ENCODE peak calls at places on chromosomes 5 and 9, in five cellular contexts. C is ovary, A is GM20000, Q is OCI-LY7, Y is fibroblast of lung. K is an unnamed sample.
A peak's percentile ranks its signal among the peaks of the same experiment; 100 is the strongest.

GRCh38 chr5:2254880-2255750 is 372.4 kb upstream of the IRX4 start:
- DNase-seq in C (no peak), A (no peak), Q (no peak), Y (no peak), K (no peak)

GRCh38 chr9:81609782-81610738 is 79.3 kb downstream of the TLE1 start:
- DNase-seq in C (no peak), A (no peak), Q (no peak), Y (no peak), K (no peak)

GRCh38 chr5:56211298-56211865 is 21.7 kb downstream of the ANKRD55 start:
- DNase-seq in C (no peak), A (no peak), Q (no peak), Y (peak; percentile 97), K (no peak)

GRCh38 chr9:121929893-121930875 is 162.9 kb downstream of the TTLL11 start:
- DNase-seq in C (no peak), A (no peak), Q (no peak), Y (no peak), K (no peak)

GRCh38 chr5:43602818-43603534 is at the start of gene NNT:
- DNase-seq in C (peak; percentile 75), A (peak; percentile 88), Q (peak; percentile 84), Y (peak; percentile 51), K (peak; percentile 87)

GRCh38 chr5:8641796-8642505 is 773.0 kb downstream of the MTRR start:
- DNase-seq in C (no peak), A (no peak), Q (no peak), Y (no peak), K (no peak)

GRCh38 chr9:21728781-21729180 is 73.7 kb upstream of the MTAP start:
- DNase-seq in C (no peak), A (no peak), Q (no peak), Y (no peak), K (no peak)

GRCh38 chr5:173326501-173326960 is 1.7 kb downstream of the STC2 start:
- DNase-seq in C (no peak), A (no peak), Q (no peak), Y (peak; percentile 90), K (no peak)

GRCh38 chr9:23563497-23563896 is 262.5 kb downstream of the ELAVL2 start:
- DNase-seq in C (no peak), A (no peak), Q (no peak), Y (no peak), K (no peak)

GRCh38 chr5:178180141-178180863 is 6.9 kb downstream of the GMCL2 start:
- DNase-seq in C (no peak), A (no peak), Q (no peak), Y (no peak), K (no peak)

GRCh38 chr5:158384535-158385421 is 525.8 kb upstream of the CLINT1 start:
- DNase-seq in C (no peak), A (no peak), Q (no peak), Y (peak; percentile 97), K (no peak)

GRCh38 chr9:36862206-36863145 is 171.6 kb downstream of the PAX5 start:
- DNase-seq in C (no peak), A (no peak), Q (no peak), Y (peak; percentile 36), K (no peak)

GRCh38 chr9:5326893-5327548 is 12.7 kb downstream of the RLN1 start:
- DNase-seq in C (no peak), A (no peak), Q (no peak), Y (peak; percentile 35), K (no peak)

GRCh38 chr5:107289030-107289714 is 381.6 kb downstream of the EFNA5 start:
- DNase-seq in C (no peak), A (peak; percentile 50), Q (no peak), Y (no peak), K (peak; percentile 51)

GRCh38 chr5:86909461-86909881 is 291.7 kb downstream of the COX7C start:
- DNase-seq in C (no peak), A (no peak), Q (no peak), Y (peak; percentile 45), K (no peak)

GRCh38 chr5:73093943-73094342 is 26.4 kb upstream of the TMEM171 start:
- DNase-seq in C (no peak), A (no peak), Q (no peak), Y (peak; percentile 53), K (no peak)

GRCh38 chr5:170809551-170809950 is 26.0 kb downstream of the GABRP start:
- DNase-seq in C (no peak), A (peak; percentile 39), Q (no peak), Y (peak; percentile 72), K (no peak)

GRCh38 chr5:37153661-37154060 is 95.5 kb downstream of the CPLANE1 start:
- DNase-seq in C (no peak), A (no peak), Q (no peak), Y (no peak), K (no peak)

GRCh38 chr9:91078041-91078441 is 276.4 kb downstream of the SYK start:
- DNase-seq in C (no peak), A (no peak), Q (no peak), Y (no peak), K (no peak)

GRCh38 chr9:137230720-137231207 is at the start of gene SLC34A3:
- DNase-seq in C (no peak), A (no peak), Q (no peak), Y (no peak), K (no peak)

GRCh38 chr5:172897691-172898512 is 61.3 kb upstream of the RPL26L1 start:
- DNase-seq in C (no peak), A (no peak), Q (no peak), Y (peak; percentile 82), K (no peak)

GRCh38 chr5:139903805-139904565 is 108.4 kb downstream of the PSD2 start:
- DNase-seq in C (peak; percentile 68), A (peak; percentile 66), Q (no peak), Y (no peak), K (peak; percentile 78)

GRCh38 chr9:136700959-136701664 is 11.3 kb upstream of the DIPK1B start:
- DNase-seq in C (no peak), A (peak; percentile 79), Q (no peak), Y (no peak), K (peak; percentile 85)

GRCh38 chr9:125747053-125747764 is at the start of gene PBX3:
- DNase-seq in C (peak; percentile 63), A (peak; percentile 88), Q (peak; percentile 73), Y (peak; percentile 41), K (peak; percentile 78)

GRCh38 chr9:16257604-16258003 is 612.9 kb downstream of the BNC2 start:
- DNase-seq in C (no peak), A (no peak), Q (no peak), Y (no peak), K (no peak)

GRCh38 chr9:17578911-17579793 is at the start of gene SH3GL2:
- DNase-seq in C (peak; percentile 10), A (peak; percentile 34), Q (no peak), Y (peak; percentile 38), K (peak; percentile 24)

GRCh38 chr5:29005386-29005785 is 1967.0 kb upstream of the CDH9 start:
- DNase-seq in C (no peak), A (no peak), Q (no peak), Y (no peak), K (no peak)

GRCh38 chr5:29002481-29002880 is 1964.1 kb upstream of the CDH9 start:
- DNase-seq in C (no peak), A (no peak), Q (no peak), Y (no peak), K (no peak)

DNA sequence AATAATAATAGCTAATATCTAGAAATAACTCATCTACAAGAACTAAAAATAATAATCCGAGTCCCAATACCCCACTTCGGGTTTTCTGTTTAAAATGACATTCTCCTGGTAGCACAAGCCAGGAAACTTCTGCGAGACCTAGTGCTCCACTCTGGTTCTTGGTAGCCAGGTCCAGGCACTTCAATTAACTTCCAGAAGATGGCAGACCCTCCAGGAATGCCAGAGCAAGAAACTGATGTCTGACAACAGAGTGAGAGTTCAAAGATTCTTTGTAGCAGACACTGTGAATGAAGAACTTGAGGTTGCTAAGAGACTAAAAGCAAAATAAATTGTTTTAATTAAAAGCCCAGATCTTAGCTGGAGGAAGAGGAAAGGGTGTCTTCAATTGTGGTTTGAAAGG is 1963.3 kb upstream of the CDH9 start:
- DNase-seq in C (no peak), A (no peak), Q (no peak), Y (no peak), K (no peak)
- TF ChIP-seq CTCF in C (no peak), A (no peak), Q (no peak), Y (no peak), K (no peak)

GRCh38 chr5:127978738-127979300 is 104.7 kb upstream of the SLC12A2 start:
- DNase-seq in C (no peak), A (no peak), Q (no peak), Y (no peak), K (no peak)

GRCh38 chr5:127979475-127979874 is 104.1 kb upstream of the SLC12A2 start:
- DNase-seq in C (no peak), A (no peak), Q (no peak), Y (no peak), K (no peak)

GRCh38 chr5:127976991-127977717 is 106.4 kb upstream of the SLC12A2 start:
- DNase-seq in C (no peak), A (no peak), Q (no peak), Y (no peak), K (no peak)

GRCh38 chr5:127976525-127976924 is 107.0 kb upstream of the SLC12A2 start:
- DNase-seq in C (no peak), A (no peak), Q (no peak), Y (no peak), K (no peak)

DNA sequence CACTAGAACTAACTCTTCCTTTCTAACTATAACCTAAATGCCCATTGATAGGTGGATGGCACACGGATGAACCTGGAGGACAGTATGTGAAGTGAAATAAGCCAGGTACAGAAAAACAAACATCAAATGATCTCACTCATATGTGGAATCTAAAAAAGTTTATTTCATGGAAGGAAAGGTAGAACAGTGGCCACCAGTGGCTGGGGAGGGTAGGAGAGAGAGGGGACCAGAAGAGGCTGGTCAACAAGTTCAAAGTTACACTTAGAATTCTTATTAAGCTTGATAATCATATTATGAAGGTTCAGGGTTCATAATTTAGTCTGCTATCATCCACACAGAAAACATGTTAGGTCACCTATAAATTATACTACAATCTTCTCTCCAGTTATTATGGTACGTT is 107.6 kb upstream of the SLC12A2 start:
- DNase-seq in C (no peak), A (no peak), Q (no peak), Y (no peak), K (no peak)
- TF ChIP-seq CTCF in C (no peak), A (no peak), Q (peak; percentile 40), Y (no peak), K (no peak)

DNA sequence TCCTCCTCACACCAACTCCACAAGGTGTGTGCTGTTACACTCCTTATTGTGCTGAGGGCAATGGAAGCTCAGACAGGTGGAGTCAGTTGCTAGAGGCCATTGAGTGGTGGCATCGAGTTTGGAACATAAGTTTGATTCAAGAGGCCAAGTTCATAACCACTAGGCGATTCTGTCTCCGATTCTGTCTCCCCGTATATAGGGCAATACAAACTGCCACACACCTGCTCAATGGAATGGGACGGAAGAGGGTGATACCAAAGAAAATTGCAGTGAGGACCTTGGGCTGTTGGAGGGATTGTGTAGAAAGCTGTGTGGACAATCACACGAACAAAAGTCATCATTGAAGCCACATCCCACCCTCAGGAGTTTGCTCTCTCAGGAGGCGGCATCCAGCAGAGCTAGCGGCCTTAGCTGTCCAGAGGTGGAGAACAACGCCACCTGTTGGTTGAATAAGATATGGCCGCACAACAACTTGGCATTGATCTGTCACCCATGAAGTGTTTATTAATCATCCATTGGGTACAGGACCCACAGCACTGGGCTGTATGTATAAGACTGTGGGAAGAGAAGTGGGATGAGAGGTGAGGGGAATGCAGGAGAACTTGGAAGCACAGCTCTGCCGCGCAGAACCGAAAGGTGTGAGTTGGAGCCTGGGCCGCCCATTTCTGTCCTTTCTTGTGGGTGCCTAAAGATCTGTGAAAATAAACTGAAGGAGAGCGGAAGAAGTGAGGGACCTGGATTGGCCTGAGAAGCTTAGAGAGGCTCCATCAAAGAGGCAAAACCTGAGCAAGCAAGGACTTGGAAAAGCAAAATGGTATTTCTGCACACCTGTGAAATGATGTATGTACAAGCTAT is 16.1 kb upstream of the NEUROG1 start:
- DNase-seq in C (peak; percentile 19), A (peak; percentile 76), Q (peak; percentile 58), Y (peak; percentile 79), K (peak; percentile 76)
- TF ChIP-seq CTCF in C (no peak), A (peak; percentile 59), Q (peak; percentile 91), Y (peak; percentile 88), K (peak; percentile 69)

GRCh38 chr9:78213696-78214095 is 22.2 kb upstream of the CEP78 start:
- DNase-seq in C (no peak), A (no peak), Q (peak; percentile 57), Y (peak; percentile 22), K (peak; percentile 29)
- TF ChIP-seq CTCF in C (no peak), A (no peak), Q (peak; percentile 81), Y (peak; percentile 33), K (peak; percentile 31)

K was measured in GM13976.